ENCODE peak calls at places on chromosome 16, in eight cellular contexts. One of them, this sample, is unnamed.

GRCh38 chr16:73066321-73066926 is 18.5 kb upstream of the ZFHX3 start:
- DNase-seq in activated naive CD4-positive, alpha-beta T cell: no peak
- DNase-seq in endothelial cell: no peak
- DNase-seq in IMR-90: no peak
- DNase-seq in nucleus accumbens: no peak
- DNase-seq in Right ventricle myocardium superior: no peak
- DNase-seq in iris pigment epithelial cell: no peak
- DNase-seq in GM13976: no peak
- DNase-seq in this sample: no peak

GRCh38 chr16:1093284-1094123 is 2.5 kb downstream of the C1QTNF8 start:
- DNase-seq in endothelial cell: no peak
- DNase-seq in nucleus accumbens: no peak
- DNase-seq in IMR-90: no peak
- DNase-seq in activated naive CD4-positive, alpha-beta T cell: no peak
- DNase-seq in Right ventricle myocardium superior: peak; percentile 44
- DNase-seq in GM13976: no peak
- DNase-seq in iris pigment epithelial cell: no peak
- DNase-seq in this sample: no peak

GRCh38 chr16:11636172-11636721 is 32.0 kb upstream of the SNN start:
- DNase-seq in nucleus accumbens: no peak
- DNase-seq in Right ventricle myocardium superior: no peak
- DNase-seq in iris pigment epithelial cell: no peak
- DNase-seq in GM13976: no peak
- DNase-seq in endothelial cell: no peak
- DNase-seq in activated naive CD4-positive, alpha-beta T cell: no peak
- DNase-seq in IMR-90: no peak
- DNase-seq in this sample: no peak

GRCh38 chr16:85366031-85366763 is 246.9 kb upstream of the GSE1 start:
- DNase-seq in Right ventricle myocardium superior: no peak
- DNase-seq in GM13976: no peak
- DNase-seq in endothelial cell: no peak
- DNase-seq in IMR-90: no peak
- DNase-seq in activated naive CD4-positive, alpha-beta T cell: no peak
- DNase-seq in iris pigment epithelial cell: no peak
- DNase-seq in nucleus accumbens: peak; percentile 10
- DNase-seq in this sample: no peak

GRCh38 chr16:86634290-86634689 is 55.9 kb downstream of the FOXL1 start:
- DNase-seq in IMR-90: peak; percentile 33
- DNase-seq in iris pigment epithelial cell: peak; percentile 45
- DNase-seq in nucleus accumbens: no peak
- DNase-seq in activated naive CD4-positive, alpha-beta T cell: no peak
- DNase-seq in endothelial cell: no peak
- DNase-seq in Right ventricle myocardium superior: no peak
- DNase-seq in GM13976: no peak
- DNase-seq in this sample: no peak

GRCh38 chr16:25192096-25192495 is 24.7 kb upstream of the AQP8 start:
- DNase-seq in activated naive CD4-positive, alpha-beta T cell: no peak
- DNase-seq in endothelial cell: no peak
- DNase-seq in iris pigment epithelial cell: no peak
- DNase-seq in GM13976: no peak
- DNase-seq in IMR-90: peak; percentile 19
- DNase-seq in nucleus accumbens: no peak
- DNase-seq in Right ventricle myocardium superior: no peak
- DNase-seq in this sample: no peak

GRCh38 chr16:89334988-89335802 is 117.7 kb downstream of the ZNF778 start:
- DNase-seq in Right ventricle myocardium superior: no peak
- DNase-seq in IMR-90: no peak
- DNase-seq in GM13976: no peak
- DNase-seq in endothelial cell: no peak
- DNase-seq in nucleus accumbens: no peak
- DNase-seq in iris pigment epithelial cell: no peak
- DNase-seq in activated naive CD4-positive, alpha-beta T cell: no peak
- DNase-seq in this sample: no peak

GRCh38 chr16:25950586-25951201 is 258.9 kb downstream of the HS3ST4 start:
- DNase-seq in endothelial cell: no peak
- DNase-seq in Right ventricle myocardium superior: no peak
- DNase-seq in IMR-90: no peak
- DNase-seq in iris pigment epithelial cell: no peak
- DNase-seq in GM13976: no peak
- DNase-seq in nucleus accumbens: no peak
- DNase-seq in activated naive CD4-positive, alpha-beta T cell: no peak
- DNase-seq in this sample: peak; percentile 77

GRCh38 chr16:58755989-58756649 is 22.0 kb upstream of the GOT2 start:
- DNase-seq in GM13976: peak; percentile 73
- DNase-seq in activated naive CD4-positive, alpha-beta T cell: peak; percentile 50
- DNase-seq in nucleus accumbens: peak; percentile 38
- DNase-seq in endothelial cell: peak; percentile 71
- DNase-seq in IMR-90: peak; percentile 67
- DNase-seq in iris pigment epithelial cell: peak; percentile 80
- DNase-seq in Right ventricle myocardium superior: peak; percentile 79
- DNase-seq in this sample: peak; percentile 80

GRCh38 chr16:53131363-53132071 is 76.7 kb downstream of the CHD9 start:
- DNase-seq in activated naive CD4-positive, alpha-beta T cell: peak; percentile 19
- DNase-seq in endothelial cell: peak; percentile 52
- DNase-seq in GM13976: peak; percentile 76
- DNase-seq in iris pigment epithelial cell: peak; percentile 50
- DNase-seq in Right ventricle myocardium superior: peak; percentile 73
- DNase-seq in nucleus accumbens: peak; percentile 28
- DNase-seq in IMR-90: peak; percentile 31
- DNase-seq in this sample: peak; percentile 28

GRCh38 chr16:73125860-73126259 is 77.9 kb upstream of the ZFHX3 start:
- DNase-seq in GM13976: no peak
- DNase-seq in IMR-90: peak; percentile 66
- DNase-seq in nucleus accumbens: no peak
- DNase-seq in activated naive CD4-positive, alpha-beta T cell: no peak
- DNase-seq in iris pigment epithelial cell: peak; percentile 89
- DNase-seq in endothelial cell: no peak
- DNase-seq in Right ventricle myocardium superior: no peak
- DNase-seq in this sample: no peak

GRCh38 chr16:47034455-47034854 is 61.0 kb upstream of the DNAJA2 start:
- DNase-seq in GM13976: no peak
- DNase-seq in iris pigment epithelial cell: no peak
- DNase-seq in endothelial cell: no peak
- DNase-seq in IMR-90: no peak
- DNase-seq in nucleus accumbens: no peak
- DNase-seq in activated naive CD4-positive, alpha-beta T cell: no peak
- DNase-seq in Right ventricle myocardium superior: no peak
- DNase-seq in this sample: no peak

GRCh38 chr16:50573279-50573678 is 25.1 kb downstream of the NKD1 start:
- DNase-seq in iris pigment epithelial cell: no peak
- DNase-seq in IMR-90: no peak
- DNase-seq in Right ventricle myocardium superior: no peak
- DNase-seq in endothelial cell: no peak
- DNase-seq in GM13976: no peak
- DNase-seq in activated naive CD4-positive, alpha-beta T cell: no peak
- DNase-seq in nucleus accumbens: no peak
- DNase-seq in this sample: no peak

GRCh38 chr16:80027007-80027965 is 426.7 kb upstream of the MAF start:
- DNase-seq in Right ventricle myocardium superior: peak; percentile 64
- DNase-seq in IMR-90: peak; percentile 72
- DNase-seq in GM13976: no peak
- DNase-seq in activated naive CD4-positive, alpha-beta T cell: no peak
- DNase-seq in iris pigment epithelial cell: peak; percentile 97
- DNase-seq in nucleus accumbens: no peak
- DNase-seq in endothelial cell: peak; percentile 15
- DNase-seq in this sample: peak; percentile 6

GRCh38 chr16:79600636-79601091 is at the start of gene MAF:
- DNase-seq in endothelial cell: peak; percentile 84
- DNase-seq in Right ventricle myocardium superior: peak; percentile 95
- DNase-seq in nucleus accumbens: peak; percentile 82
- DNase-seq in iris pigment epithelial cell: peak; percentile 91
- DNase-seq in GM13976: peak; percentile 45
- DNase-seq in IMR-90: peak; percentile 24
- DNase-seq in activated naive CD4-positive, alpha-beta T cell: peak; percentile 63
- DNase-seq in this sample: peak; percentile 8

GRCh38 chr16:49441366-49441780 is 67.8 kb downstream of the C16orf78 start:
- DNase-seq in activated naive CD4-positive, alpha-beta T cell: peak; percentile 55
- DNase-seq in GM13976: peak; percentile 87
- DNase-seq in nucleus accumbens: no peak
- DNase-seq in IMR-90: no peak
- DNase-seq in endothelial cell: peak; percentile 70
- DNase-seq in Right ventricle myocardium superior: peak; percentile 62
- DNase-seq in iris pigment epithelial cell: no peak
- DNase-seq in this sample: no peak